ENCODE peak calls at places on chromosomes 13 and 19, in nine cellular contexts. Y is uterus, O is AG04450, T is neural progenitor cell, L is lower lobe of right lung, W is cardiac muscle cell, P is ascending aorta, Z is mammary epithelial cell, G is psoas muscle. I is an unnamed sample.

GRCh38 chr13:22451345-22451744 is 729.4 kb upstream of the SGCG start:
- DNase-seq in Y (no peak), O (no peak), T (peak; percentile 89), L (no peak), W (no peak), P (no peak), Z (no peak), G (peak; percentile 53), I (no peak)

GRCh38 chr19:39499082-39499642 is 415 bp downstream of the DLL3 start:
- DNase-seq in Y (no peak), O (no peak), T (peak; percentile 62), L (no peak), W (peak; percentile 58), P (no peak), Z (peak; percentile 17), G (no peak), I (no peak)

GRCh38 chr19:3374369-3375112 is 8.2 kb downstream of the NFIC start:
- DNase-seq in Y (peak; percentile 69), O (no peak), T (no peak), L (no peak), W (no peak), P (no peak), Z (no peak), G (peak; percentile 95), I (no peak)

GRCh38 chr19:51025809-51026553 is 435 bp downstream of the KLK11 start:
- DNase-seq in Y (no peak), O (no peak), T (no peak), L (no peak), W (no peak), P (no peak), Z (no peak), G (peak; percentile 39), I (no peak)

GRCh38 chr13:87052731-87053130 is 618.4 kb upstream of the SLITRK5 start:
- DNase-seq in Y (no peak), O (no peak), T (no peak), L (no peak), W (no peak), P (no peak), Z (peak; percentile 37), G (no peak), I (no peak)

GRCh38 chr19:5891938-5892771 is 11.4 kb downstream of the NDUFA11 start:
- DNase-seq in Y (no peak), O (no peak), T (peak; percentile 89), L (peak; percentile 61), W (peak; percentile 82), P (no peak), Z (no peak), G (no peak), I (no peak)

GRCh38 chr13:52053460-52053859 is 29.0 kb downstream of the UTP14C start:
- DNase-seq in Y (no peak), O (no peak), T (no peak), L (no peak), W (no peak), P (no peak), Z (no peak), G (no peak), I (no peak)

GRCh38 chr13:34223984-34224383 is 406.0 kb downstream of the RFC3 start:
- DNase-seq in Y (no peak), O (no peak), T (no peak), L (no peak), W (no peak), P (no peak), Z (no peak), G (no peak), I (no peak)

GRCh38 chr19:3161453-3161852 is 17.1 kb upstream of the S1PR4 start:
- DNase-seq in Y (no peak), O (no peak), T (no peak), L (no peak), W (no peak), P (no peak), Z (peak; percentile 57), G (no peak), I (no peak)

GRCh38 chr13:33958964-33959363 is 141.0 kb downstream of the RFC3 start:
- DNase-seq in Y (no peak), O (no peak), T (no peak), L (no peak), W (no peak), P (no peak), Z (no peak), G (no peak), I (no peak)

GRCh38 chr13:27917121-27917947 is 2.5 kb upstream of the PDX1 start:
- DNase-seq in Y (no peak), O (no peak), T (peak; percentile 52), L (no peak), W (no peak), P (no peak), Z (no peak), G (no peak), I (no peak)

GRCh38 chr19:53519431-53519830 is 18.5 kb upstream of the ZNF331 start:
- DNase-seq in Y (peak; percentile 29), O (no peak), T (no peak), L (peak; percentile 51), W (no peak), P (no peak), Z (no peak), G (no peak), I (no peak)
- H3K27ac ChIP-seq in Y (peak overlapping the region; percentile 89), O (no peak overlapping the region), T (no peak overlapping the region), L (peak overlapping the region; percentile 88), W (no peak overlapping the region), P (no peak overlapping the region), Z (no peak overlapping the region), G (peak overlapping the region; percentile 87), I (no peak overlapping the region)

GRCh38 chr19:35056513-35057063 is 15.1 kb downstream of the HPN start:
- DNase-seq in Y (no peak), O (no peak), T (no peak), L (peak; percentile 7), W (no peak), P (no peak), Z (no peak), G (no peak), I (no peak)

GRCh38 chr19:35055715-35056179 is 14.2 kb downstream of the HPN start:
- DNase-seq in Y (no peak), O (no peak), T (peak; percentile 59), L (peak; percentile 26), W (no peak), P (no peak), Z (no peak), G (no peak), I (no peak)

GRCh38 chr19:35053667-35054293 is 12.3 kb downstream of the HPN start:
- DNase-seq in Y (no peak), O (no peak), T (no peak), L (peak; percentile 18), W (no peak), P (no peak), Z (no peak), G (no peak), I (no peak)

GRCh38 chr19:35052599-35053190 is 11.2 kb downstream of the HPN start:
- DNase-seq in Y (no peak), O (no peak), T (no peak), L (peak; percentile 10), W (no peak), P (no peak), Z (no peak), G (peak; percentile 71), I (no peak)

DNA sequence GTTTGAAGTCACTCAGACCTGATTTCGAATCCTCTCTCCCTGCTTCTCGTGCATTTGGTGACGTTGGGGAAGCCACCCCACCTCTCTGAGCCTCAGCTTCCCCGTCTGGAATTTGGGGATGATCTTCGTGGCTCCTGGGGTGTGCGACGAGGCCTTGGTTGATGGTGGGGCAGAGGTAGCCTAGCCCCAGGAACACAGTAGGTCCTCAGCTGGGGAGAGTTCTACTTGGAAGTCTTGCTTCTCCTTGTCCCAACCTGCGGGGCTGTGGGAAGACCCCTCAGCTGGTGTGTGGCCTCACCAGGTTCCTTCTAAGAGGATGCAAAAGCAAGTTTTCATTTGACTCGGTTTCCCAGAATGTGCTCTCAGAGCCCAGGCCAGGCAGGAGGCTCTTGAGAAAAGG is 13.1 kb downstream of the HPN start:
- DNase-seq in Y (no peak), O (no peak), T (no peak), L (peak; percentile 4), W (no peak), P (no peak), Z (no peak), G (no peak), I (no peak)
- TF ChIP-seq CTCF in Y (no peak), O (no peak), T (no peak), L (no peak), W (no peak), P (no peak), Z (no peak), G (no peak), I (no peak)

DNA sequence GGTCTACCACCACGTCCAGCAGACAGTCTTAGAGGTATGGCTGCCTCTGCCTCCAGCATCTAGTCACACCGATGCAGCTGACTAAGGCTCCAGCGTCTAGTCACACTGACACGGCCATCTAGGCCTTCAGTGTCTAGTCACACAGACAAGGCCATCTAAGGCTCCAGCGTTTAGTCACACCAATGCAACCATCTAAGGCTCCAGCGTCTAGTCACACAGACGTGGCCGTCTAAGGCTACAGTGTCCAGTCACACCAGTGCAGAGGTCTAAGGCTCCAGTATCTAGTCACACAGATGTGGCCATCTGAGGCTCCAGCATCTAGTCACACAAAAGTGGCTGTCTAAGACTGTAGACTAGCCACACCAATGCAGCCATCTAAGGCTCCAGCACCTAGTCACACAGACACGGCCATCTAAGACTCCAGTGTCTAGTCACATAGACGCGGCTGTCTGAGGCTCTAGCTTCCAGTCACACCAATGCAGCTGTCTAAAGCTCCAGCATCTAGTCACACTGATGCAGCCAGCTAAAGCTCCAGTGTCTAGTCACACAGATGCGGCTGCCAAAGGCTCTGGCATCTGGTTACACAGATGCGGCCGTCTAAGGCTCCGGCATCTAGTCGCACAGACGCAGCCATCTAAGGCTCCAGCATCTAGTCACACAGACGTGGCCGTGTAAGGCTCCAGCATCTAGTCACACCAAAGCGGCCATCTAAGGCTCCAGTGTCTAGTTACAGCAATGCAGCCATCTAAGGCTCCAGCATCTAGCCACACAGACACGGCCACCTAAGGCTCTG is 55.1 kb downstream of the KLF2 start:
- DNase-seq in Y (no peak), O (no peak), T (no peak), L (no peak), W (no peak), P (no peak), Z (no peak), G (peak; percentile 46), I (peak; percentile 12)
- H3K4me3 ChIP-seq in Y (no peak overlapping the region), O (no peak overlapping the region), T (no peak overlapping the region), L (no peak overlapping the region), W (no peak overlapping the region), P (no peak overlapping the region), Z (no peak overlapping the region), G (no peak overlapping the region), I (no peak overlapping the region)

GRCh38 chr19:45100202-45100600 is 7.2 kb downstream of the PPP1R37 start:
- DNase-seq in Y (no peak), O (no peak), T (no peak), L (no peak), W (no peak), P (no peak), Z (no peak), G (no peak), I (no peak)

GRCh38 chr19:45098521-45099464 is 5.8 kb downstream of the PPP1R37 start:
- DNase-seq in Y (peak; percentile 35), O (no peak), T (no peak), L (no peak), W (no peak), P (no peak), Z (no peak), G (peak; percentile 74), I (peak; percentile 84)

GRCh38 chr19:45097776-45098520 is 5.0 kb downstream of the PPP1R37 start:
- DNase-seq in Y (peak; percentile 46), O (peak; percentile 82), T (no peak), L (no peak), W (no peak), P (no peak), Z (peak; percentile 86), G (peak; percentile 90), I (peak; percentile 84)

GRCh38 chr19:45100797-45101196 is 7.8 kb downstream of the PPP1R37 start:
- DNase-seq in Y (no peak), O (no peak), T (no peak), L (no peak), W (no peak), P (no peak), Z (no peak), G (no peak), I (no peak)

GRCh38 chr19:45099465-45100201 is 6.7 kb downstream of the PPP1R37 start:
- DNase-seq in Y (no peak), O (no peak), T (peak; percentile 73), L (no peak), W (no peak), P (no peak), Z (peak; percentile 28), G (peak; percentile 70), I (no peak)
- H3K27ac ChIP-seq in Y (no peak overlapping the region), O (no peak overlapping the region), T (no peak overlapping the region), L (no peak overlapping the region), W (peak overlapping the region; percentile 30), P (no peak overlapping the region), Z (no peak overlapping the region), G (peak overlapping the region; percentile 93), I (peak overlapping the region; percentile 92)

I was measured in dorsolateral prefrontal cortex.